ENCODE peak calls at places on chromosome 4, in five cellular contexts. One of them, this sample, is unnamed.

GRCh38 chr4:141142423-141142822 is 9.2 kb upstream of the RNF150 start:
- DNase-seq in right lobe of liver: no peak
- DNase-seq in endodermal cell: no peak
- DNase-seq in fibroblast of the aortic adventitia: no peak
- DNase-seq in fibroblast of villous mesenchyme: no peak
- DNase-seq in this sample: no peak

GRCh38 chr4:10866691-10867090 is 182.1 kb upstream of the CLNK start:
- DNase-seq in right lobe of liver: no peak
- DNase-seq in endodermal cell: no peak
- DNase-seq in fibroblast of the aortic adventitia: no peak
- DNase-seq in fibroblast of villous mesenchyme: no peak
- DNase-seq in this sample: no peak

GRCh38 chr4:20565075-20565721 is 135.1 kb upstream of the PACRGL start:
- DNase-seq in right lobe of liver: no peak
- DNase-seq in endodermal cell: no peak
- DNase-seq in fibroblast of the aortic adventitia: peak
- DNase-seq in fibroblast of villous mesenchyme: peak
- DNase-seq in this sample: no peak

GRCh38 chr4:91256043-91256442 is 1047.7 kb upstream of the GRID2 start:
- DNase-seq in right lobe of liver: no peak
- DNase-seq in endodermal cell: peak
- DNase-seq in fibroblast of the aortic adventitia: no peak
- DNase-seq in fibroblast of villous mesenchyme: no peak
- DNase-seq in this sample: no peak

GRCh38 chr4:24224446-24224845 is 334.6 kb upstream of the PPARGC1A start:
- DNase-seq in right lobe of liver: no peak
- DNase-seq in endodermal cell: no peak
- DNase-seq in fibroblast of the aortic adventitia: no peak
- DNase-seq in fibroblast of villous mesenchyme: no peak
- DNase-seq in this sample: no peak

GRCh38 chr4:48985976-48986653 is at the start of gene CWH43:
- DNase-seq in right lobe of liver: peak
- DNase-seq in endodermal cell: peak
- DNase-seq in fibroblast of the aortic adventitia: no peak
- DNase-seq in fibroblast of villous mesenchyme: no peak
- DNase-seq in this sample: no peak

GRCh38 chr4:105215609-105216313 is 69.1 kb downstream of the TET2 start:
- DNase-seq in right lobe of liver: no peak
- DNase-seq in endodermal cell: no peak
- DNase-seq in fibroblast of the aortic adventitia: no peak
- DNase-seq in fibroblast of villous mesenchyme: no peak
- DNase-seq in this sample: no peak

GRCh38 chr4:89491731-89492235 is 184.2 kb upstream of the GPRIN3 start:
- DNase-seq in right lobe of liver: no peak
- DNase-seq in endodermal cell: no peak
- DNase-seq in fibroblast of the aortic adventitia: no peak
- DNase-seq in fibroblast of villous mesenchyme: no peak
- DNase-seq in this sample: no peak

GRCh38 chr4:161650812-161651211 is 513.0 kb downstream of the FSTL5 start:
- DNase-seq in right lobe of liver: no peak
- DNase-seq in endodermal cell: no peak
- DNase-seq in fibroblast of the aortic adventitia: no peak
- DNase-seq in fibroblast of villous mesenchyme: no peak
- DNase-seq in this sample: no peak

GRCh38 chr4:188439641-188440311 is 300.5 kb downstream of the TRIML1 start:
- DNase-seq in right lobe of liver: no peak
- DNase-seq in endodermal cell: peak
- DNase-seq in fibroblast of the aortic adventitia: no peak
- DNase-seq in fibroblast of villous mesenchyme: no peak
- DNase-seq in this sample: peak

GRCh38 chr4:113758361-113758760 is 3.2 kb downstream of the CAMK2D start:
- DNase-seq in right lobe of liver: no peak
- DNase-seq in endodermal cell: no peak
- DNase-seq in fibroblast of the aortic adventitia: peak
- DNase-seq in fibroblast of villous mesenchyme: peak
- DNase-seq in this sample: peak
- H3K4me3 ChIP-seq in right lobe of liver: no peak
- H3K4me3 ChIP-seq in endodermal cell: peak
- H3K4me3 ChIP-seq in fibroblast of the aortic adventitia: peak
- H3K4me3 ChIP-seq in fibroblast of villous mesenchyme: peak
- H3K4me3 ChIP-seq in this sample: peak

GRCh38 chr4:164937576-164938270 is 39.7 kb downstream of the TRIM61 start:
- DNase-seq in right lobe of liver: peak
- DNase-seq in endodermal cell: peak
- DNase-seq in fibroblast of the aortic adventitia: peak
- DNase-seq in fibroblast of villous mesenchyme: peak
- DNase-seq in this sample: peak
- TF ChIP-seq CTCF in right lobe of liver: peak
- TF ChIP-seq CTCF in endodermal cell: peak
- TF ChIP-seq CTCF in fibroblast of the aortic adventitia: no peak
- TF ChIP-seq CTCF in fibroblast of villous mesenchyme: peak
- TF ChIP-seq CTCF in this sample: peak

GRCh38 chr4:5888706-5889696 is 3.9 kb downstream of the CRMP1 start:
- DNase-seq in right lobe of liver: no peak
- DNase-seq in endodermal cell: peak
- DNase-seq in fibroblast of the aortic adventitia: no peak
- DNase-seq in fibroblast of villous mesenchyme: no peak
- DNase-seq in this sample: no peak
- H3K4me3 ChIP-seq in right lobe of liver: no peak
- H3K4me3 ChIP-seq in endodermal cell: peak
- H3K4me3 ChIP-seq in fibroblast of the aortic adventitia: no peak
- H3K4me3 ChIP-seq in fibroblast of villous mesenchyme: no peak
- H3K4me3 ChIP-seq in this sample: no peak

GRCh38 chr4:189917161-189917891 is 23.3 kb upstream of the FRG1 start:
- DNase-seq in right lobe of liver: no peak
- DNase-seq in endodermal cell: no peak
- DNase-seq in fibroblast of the aortic adventitia: no peak
- DNase-seq in fibroblast of villous mesenchyme: no peak
- DNase-seq in this sample: no peak

GRCh38 chr4:189912170-189912569 is 28.5 kb upstream of the FRG1 start:
- DNase-seq in right lobe of liver: no peak
- DNase-seq in endodermal cell: no peak
- DNase-seq in fibroblast of the aortic adventitia: no peak
- DNase-seq in fibroblast of villous mesenchyme: no peak
- DNase-seq in this sample: no peak
- TF ChIP-seq CTCF in right lobe of liver: peak
- TF ChIP-seq CTCF in endodermal cell: peak
- TF ChIP-seq CTCF in fibroblast of the aortic adventitia: peak
- TF ChIP-seq CTCF in fibroblast of villous mesenchyme: peak
- TF ChIP-seq CTCF in this sample: peak

GRCh38 chr4:26355392-26356052 is 34.7 kb downstream of the RBPJ start:
- DNase-seq in right lobe of liver: no peak
- DNase-seq in endodermal cell: no peak
- DNase-seq in fibroblast of the aortic adventitia: no peak
- DNase-seq in fibroblast of villous mesenchyme: no peak
- DNase-seq in this sample: no peak
- H3K4me3 ChIP-seq in right lobe of liver: no peak
- H3K4me3 ChIP-seq in endodermal cell: no peak
- H3K4me3 ChIP-seq in fibroblast of the aortic adventitia: no peak
- H3K4me3 ChIP-seq in fibroblast of villous mesenchyme: no peak
- H3K4me3 ChIP-seq in this sample: no peak

GRCh38 chr4:6639137-6639680 is 1.3 kb upstream of the MRFAP1 start:
- DNase-seq in right lobe of liver: no peak
- DNase-seq in endodermal cell: no peak
- DNase-seq in fibroblast of the aortic adventitia: no peak
- DNase-seq in fibroblast of villous mesenchyme: no peak
- DNase-seq in this sample: no peak

GRCh38 chr4:6643141-6643847 is 2.8 kb downstream of the MRFAP1 start:
- DNase-seq in right lobe of liver: no peak
- DNase-seq in endodermal cell: no peak
- DNase-seq in fibroblast of the aortic adventitia: no peak
- DNase-seq in fibroblast of villous mesenchyme: no peak
- DNase-seq in this sample: no peak

GRCh38 chr4:6641971-6642320 is 1.5 kb downstream of the MRFAP1 start:
- DNase-seq in right lobe of liver: no peak
- DNase-seq in endodermal cell: no peak
- DNase-seq in fibroblast of the aortic adventitia: peak
- DNase-seq in fibroblast of villous mesenchyme: peak
- DNase-seq in this sample: no peak

GRCh38 chr4:6640292-6641163 is at the start of gene MRFAP1:
- DNase-seq in right lobe of liver: peak
- DNase-seq in endodermal cell: peak
- DNase-seq in fibroblast of the aortic adventitia: peak
- DNase-seq in fibroblast of villous mesenchyme: peak
- DNase-seq in this sample: peak

DNA sequence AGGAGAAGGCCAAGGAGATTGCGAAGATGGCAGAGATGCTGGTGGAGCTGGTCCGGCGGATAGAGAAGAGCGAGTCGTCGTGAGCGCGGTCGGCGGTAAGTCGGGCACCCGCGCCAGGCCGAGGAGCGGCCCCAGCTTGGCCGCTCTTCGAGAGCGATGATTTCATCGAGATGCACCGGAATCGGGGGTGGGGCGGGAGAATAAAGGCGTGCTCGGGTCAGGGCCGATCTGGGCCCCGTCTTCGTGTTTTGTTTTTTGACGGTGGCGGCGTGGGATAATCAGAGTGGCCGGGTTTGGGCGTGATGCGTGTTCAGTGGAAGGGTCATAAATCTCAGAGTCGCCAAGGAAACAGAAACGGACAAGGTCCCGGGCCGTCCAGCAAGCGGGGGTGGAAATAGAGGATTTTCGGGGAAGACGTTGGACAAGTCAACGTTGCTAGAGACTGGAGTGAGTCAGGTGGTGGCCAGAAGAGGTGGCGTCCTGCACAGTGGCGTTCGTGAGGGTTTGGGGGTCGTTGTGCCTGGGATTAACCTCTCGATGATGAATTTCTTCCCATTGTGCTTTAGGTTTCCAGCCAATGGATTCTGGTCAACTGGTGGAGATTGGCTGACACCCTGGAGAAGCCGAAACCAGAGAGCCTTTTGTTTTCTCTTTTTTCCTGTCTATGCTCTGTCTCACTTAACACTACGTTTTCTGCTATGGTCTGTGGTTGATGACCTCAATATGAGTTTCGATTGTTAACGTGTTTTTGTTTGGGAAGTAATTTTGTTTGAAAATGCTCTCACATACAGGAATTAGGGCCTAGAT is 882 bp downstream of the MRFAP1 start:
- DNase-seq in right lobe of liver: no peak
- DNase-seq in endodermal cell: peak
- DNase-seq in fibroblast of the aortic adventitia: peak
- DNase-seq in fibroblast of villous mesenchyme: peak
- DNase-seq in this sample: peak
- TF ChIP-seq CTCF in right lobe of liver: no peak
- TF ChIP-seq CTCF in endodermal cell: no peak
- TF ChIP-seq CTCF in fibroblast of the aortic adventitia: no peak
- TF ChIP-seq CTCF in fibroblast of villous mesenchyme: peak
- TF ChIP-seq CTCF in this sample: no peak

DNA sequence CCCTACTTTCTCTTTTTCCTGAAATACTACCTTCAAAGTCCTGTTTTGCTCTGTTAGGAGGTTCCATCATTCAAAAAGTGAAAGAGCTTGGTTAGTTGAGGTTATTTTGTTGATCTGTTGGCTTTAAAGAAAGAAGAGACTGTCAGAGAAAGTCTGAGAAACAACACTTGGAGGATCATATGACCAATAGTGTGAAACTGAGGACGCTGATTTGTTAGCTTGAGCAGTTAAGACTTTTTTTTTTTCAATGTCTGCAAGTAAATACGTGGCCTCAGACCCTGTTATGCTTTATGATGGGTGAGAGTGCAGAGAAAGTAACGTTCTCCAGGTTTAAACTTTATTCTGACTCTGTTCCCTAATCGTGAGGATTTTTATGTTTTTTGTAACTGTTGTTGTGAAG is 45.9 kb downstream of the GAB1 start:
- DNase-seq in right lobe of liver: no peak
- DNase-seq in endodermal cell: no peak
- DNase-seq in fibroblast of the aortic adventitia: peak
- DNase-seq in fibroblast of villous mesenchyme: peak
- DNase-seq in this sample: no peak
- H3K4me3 ChIP-seq in right lobe of liver: no peak
- H3K4me3 ChIP-seq in endodermal cell: no peak
- H3K4me3 ChIP-seq in fibroblast of the aortic adventitia: peak
- H3K4me3 ChIP-seq in fibroblast of villous mesenchyme: no peak
- H3K4me3 ChIP-seq in this sample: no peak